ENCODE peak calls at places on chromosomes 11 and 22, in five cellular contexts. T, X, Y, V and M are unnamed samples.

GRCh38 chr11:95358516-95359322 is 127.7 kb upstream of the SESN3 start:
- DNase-seq in V (no peak), T (no peak), Y (no peak), X (no peak), M (no peak)

GRCh38 chr11:62105611-62106245 is 18.1 kb upstream of the INCENP start:
- DNase-seq in X (no peak), T (no peak), V (no peak), Y (no peak), M (no peak)

GRCh38 chr11:10455637-10456487 is 798 bp downstream of the AMPD3 start:
- DNase-seq in V (no peak), T (peak), Y (peak), X (no peak), M (no peak)

GRCh38 chr11:125167292-125167953 is 2.9 kb downstream of the PKNOX2 start:
- DNase-seq in T (peak), Y (no peak), X (no peak), V (no peak), M (no peak)

GRCh38 chr11:123152951-123153350 is 42.1 kb downstream of the CLMP start:
- DNase-seq in X (no peak), Y (no peak), V (no peak), T (no peak), M (no peak)

GRCh38 chr11:106133529-106133928 is 56.1 kb downstream of the AASDHPPT start:
- DNase-seq in Y (no peak), X (no peak), T (peak), V (no peak), M (no peak)

GRCh38 chr11:33384251-33384650 is 127.1 kb downstream of the HIPK3 start:
- DNase-seq in Y (no peak), T (no peak), V (no peak), X (no peak), M (no peak)

GRCh38 chr11:61198391-61198790 is 4.9 kb upstream of the PGA3 start:
- DNase-seq in X (no peak), Y (no peak), V (no peak), T (no peak), M (no peak)

GRCh38 chr22:36026741-36027140 is 1.9 kb downstream of the RBFOX2 start:
- DNase-seq in X (no peak), Y (no peak), V (no peak), T (peak), M (no peak)

GRCh38 chr22:19802001-19802880 is 41.7 kb downstream of the TBX1 start:
- DNase-seq in V (peak), T (no peak), X (no peak), Y (no peak), M (no peak)

GRCh38 chr11:108629274-108629673 is 35.6 kb upstream of the DDX10 start:
- DNase-seq in T (no peak), V (no peak), X (no peak), Y (no peak), M (no peak)

GRCh38 chr22:49853981-49854791 is 542 bp downstream of the ZBED4 start:
- DNase-seq in X (no peak), Y (no peak), V (peak), T (peak), M (no peak)

GRCh38 chr11:133052537-133052936 is 479.8 kb downstream of the OPCML start:
- DNase-seq in V (no peak), T (no peak), X (no peak), Y (no peak), M (no peak)